ENCODE peak calls at places on chromosomes 11 and 22, in six cellular contexts. E, F, N, I, R and M are unnamed samples.

GRCh38 chr11:36377759-36378553 is 81.9 kb downstream of the PRR5L start:
- DNase-seq in E (no peak), N (no peak), F (no peak), R (no peak), I (no peak), M (no peak)

GRCh38 chr11:60700689-60701508 is 1.5 kb downstream of the MS4A8 start:
- DNase-seq in E (no peak), I (peak), N (no peak), F (peak), R (peak), M (no peak)

GRCh38 chr11:60345489-60345888 is 18.4 kb downstream of the MS4A6E start:
- DNase-seq in R (peak), I (no peak), F (peak), N (no peak), E (no peak), M (no peak)

GRCh38 chr11:70610561-70610960 is 212.2 kb downstream of the CTTN start:
- DNase-seq in F (no peak), I (no peak), N (no peak), E (no peak), R (no peak), M (no peak)

GRCh38 chr11:131670876-131671275 is 300.5 kb downstream of the NTM start:
- DNase-seq in E (no peak), F (no peak), R (no peak), N (no peak), I (no peak), M (no peak)

GRCh38 chr11:68106165-68106940 is 14.8 kb downstream of the CHKA start:
- DNase-seq in R (no peak), N (no peak), F (peak), E (no peak), I (no peak), M (no peak)

GRCh38 chr22:33083212-33083611 is 25.0 kb upstream of the SYN3 start:
- DNase-seq in F (no peak), N (no peak), I (no peak), R (no peak), E (peak), M (no peak)

GRCh38 chr11:131511794-131512193 is 141.4 kb downstream of the NTM start:
- DNase-seq in N (peak), R (peak), E (no peak), I (peak), F (peak), M (peak)

GRCh38 chr11:60842688-60843605 is 1.0 kb downstream of the CCDC86 start:
- DNase-seq in F (no peak), R (no peak), I (no peak), N (no peak), E (no peak), M (no peak)

GRCh38 chr11:7639643-7640025 is 33.7 kb downstream of the CYB5R2 start:
- DNase-seq in N (no peak), R (no peak), E (no peak), I (no peak), F (no peak), M (no peak)

GRCh38 chr11:626475-627272 is at the start of gene SCT:
- DNase-seq in E (no peak), F (no peak), N (no peak), R (no peak), I (no peak), M (no peak)

GRCh38 chr22:30985561-30986208 is 16.6 kb downstream of the TUG1 start:
- DNase-seq in N (no peak), I (no peak), R (no peak), E (no peak), F (peak), M (no peak)

GRCh38 chr11:94557391-94557790 is 9.8 kb upstream of the PIWIL4 start:
- DNase-seq in N (no peak), E (no peak), R (no peak), F (no peak), I (no peak), M (no peak)

GRCh38 chr22:18970948-18971315 is 34.8 kb upstream of the PRODH start:
- DNase-seq in I (no peak), N (no peak), F (no peak), E (no peak), R (no peak), M (no peak)

GRCh38 chr22:18974477-18975180 is 38.5 kb upstream of the PRODH start:
- DNase-seq in E (no peak), R (no peak), F (no peak), N (no peak), I (peak), M (no peak)

GRCh38 chr22:18971321-18971751 is 35.2 kb upstream of the PRODH start:
- DNase-seq in R (no peak), F (no peak), E (no peak), I (no peak), N (no peak), M (no peak)

GRCh38 chr22:18975434-18976196 is 39.5 kb upstream of the PRODH start:
- DNase-seq in E (no peak), R (no peak), N (no peak), I (no peak), F (no peak), M (no peak)

DNA sequence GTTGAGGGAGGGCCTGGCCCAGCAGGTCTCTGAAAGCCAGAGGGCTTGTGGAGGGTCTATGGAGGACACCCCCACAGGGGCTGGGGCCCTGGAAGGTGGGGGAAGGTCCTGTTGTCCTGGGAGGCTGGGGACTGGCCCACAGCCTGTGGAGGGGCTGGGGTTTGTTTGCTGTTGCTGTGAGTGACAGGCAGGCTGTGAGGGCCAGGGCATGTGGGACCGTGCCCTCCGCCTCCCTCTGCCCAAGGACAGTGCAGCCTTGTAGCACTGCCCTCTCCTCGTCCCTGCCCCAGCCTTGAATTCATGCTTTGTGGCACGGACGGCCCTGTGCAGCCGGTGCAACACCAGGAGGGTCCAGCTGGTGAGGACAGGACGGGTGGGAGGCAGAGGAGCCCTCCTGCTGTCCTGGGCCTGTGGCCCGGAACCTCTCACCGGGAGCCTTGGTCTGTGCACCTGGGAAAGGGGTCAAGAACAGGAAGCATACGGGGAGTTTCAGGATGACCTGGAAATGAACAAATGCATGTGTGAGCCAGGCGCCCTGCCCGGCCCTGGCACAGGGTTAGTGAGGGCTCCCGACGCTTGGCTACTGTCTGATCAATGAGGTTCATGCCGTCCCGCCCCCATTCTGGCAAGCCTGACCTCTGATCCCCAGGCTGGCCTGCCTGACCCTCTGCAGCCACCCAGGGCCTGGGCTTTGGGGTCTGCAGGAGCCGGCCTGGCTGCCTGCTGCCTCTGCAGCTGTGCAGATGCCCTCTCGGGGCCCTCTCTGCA is 37.4 kb upstream of the PRODH start:
- DNase-seq in N (no peak), R (no peak), F (no peak), I (peak), E (no peak), M (no peak)
- TF ChIP-seq POLR2A in N (no peak), R (no peak), F (no peak), I (no peak), E (no peak), M (no peak)

DNA sequence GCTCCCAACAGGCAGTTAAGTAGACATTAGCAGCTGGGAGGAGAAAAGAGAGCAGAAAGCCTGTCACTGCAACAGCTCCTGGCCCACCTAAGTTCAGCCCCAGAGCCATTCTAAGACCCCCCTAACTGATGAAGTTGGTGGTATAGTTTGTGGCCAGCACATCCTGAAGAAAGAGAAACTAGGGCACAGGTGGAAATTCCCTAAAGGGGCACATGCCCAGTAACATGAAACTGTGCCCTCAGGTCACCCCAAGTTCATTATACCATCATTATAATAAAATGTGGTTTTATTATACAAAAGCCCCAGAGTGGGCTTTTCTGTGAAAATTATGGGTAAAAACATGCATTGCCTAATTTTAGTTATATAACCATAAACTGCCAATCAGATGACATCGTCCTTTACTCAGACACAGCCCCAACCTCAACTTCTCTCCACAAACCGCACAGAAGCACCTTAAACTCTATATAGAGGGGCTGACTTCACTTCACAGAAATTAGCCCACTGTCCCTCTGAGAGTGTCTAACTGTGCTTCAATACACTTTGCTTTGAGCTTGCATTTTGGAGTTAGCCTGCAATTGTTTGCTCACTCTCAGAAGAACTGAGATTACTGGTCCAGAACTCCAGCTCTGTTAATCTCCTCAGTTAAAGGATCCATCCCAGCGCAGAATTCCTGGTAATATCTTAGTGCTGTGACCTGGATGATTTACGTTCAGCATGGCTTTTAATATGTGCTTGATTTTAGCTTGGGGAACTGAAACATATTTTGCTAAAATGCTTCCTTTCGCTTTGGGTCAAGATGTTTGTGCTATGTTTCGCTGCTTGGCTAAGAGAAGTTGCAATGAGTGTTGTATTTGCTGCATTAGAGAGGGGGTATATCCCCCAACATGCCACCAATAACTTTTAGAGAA is 1.8 kb upstream of the APOL3 start:
- DNase-seq in E (peak), R (no peak), I (no peak), F (no peak), N (no peak), M (peak)
- TF ChIP-seq TAF1 in E (no peak), R (no peak), I (no peak), F (no peak), N (no peak), M (no peak)

DNA sequence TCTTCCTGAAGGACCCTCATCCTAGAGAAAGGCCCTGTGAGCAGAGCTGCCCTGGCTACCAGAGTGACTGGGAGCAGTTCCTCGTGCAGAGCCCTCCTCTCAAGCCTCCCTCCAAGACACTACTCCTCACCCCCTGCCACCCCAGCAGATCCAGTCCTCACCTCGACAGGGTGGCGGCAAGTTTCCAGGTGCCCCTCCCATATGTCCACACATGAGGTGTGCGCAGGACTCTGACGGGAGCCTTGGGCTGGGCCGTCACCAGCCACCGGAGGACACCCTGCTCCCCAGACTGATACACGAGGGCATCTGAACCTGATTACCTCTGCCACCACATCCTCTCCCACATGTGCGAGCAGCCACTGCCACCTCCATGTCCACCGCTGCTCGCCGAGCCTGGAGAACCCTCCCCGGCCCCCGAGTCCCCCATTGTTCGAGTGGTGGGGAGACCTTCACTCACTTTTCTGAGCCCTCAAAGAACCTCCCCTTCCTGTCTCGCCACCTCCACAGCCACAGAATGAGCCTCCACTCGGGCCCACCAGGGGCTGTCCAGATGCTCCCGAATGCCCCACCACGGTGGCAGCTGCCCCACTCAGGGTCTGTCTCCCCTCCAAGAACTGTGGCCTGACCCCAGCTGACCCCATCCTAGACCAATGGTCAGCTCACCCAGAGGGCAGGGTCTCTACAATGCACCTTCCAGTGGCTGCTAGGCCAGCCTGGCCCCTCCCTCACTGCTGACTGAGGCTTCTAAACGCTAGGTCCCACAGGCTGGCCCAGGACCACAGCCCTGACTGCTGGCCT is 62.5 kb downstream of the DGCR2 start:
- DNase-seq in F (no peak), I (no peak), E (no peak), N (no peak), R (no peak), M (no peak)
- TF ChIP-seq POLR2A in F (no peak), I (no peak), E (no peak), N (no peak), R (no peak), M (no peak)

DNA sequence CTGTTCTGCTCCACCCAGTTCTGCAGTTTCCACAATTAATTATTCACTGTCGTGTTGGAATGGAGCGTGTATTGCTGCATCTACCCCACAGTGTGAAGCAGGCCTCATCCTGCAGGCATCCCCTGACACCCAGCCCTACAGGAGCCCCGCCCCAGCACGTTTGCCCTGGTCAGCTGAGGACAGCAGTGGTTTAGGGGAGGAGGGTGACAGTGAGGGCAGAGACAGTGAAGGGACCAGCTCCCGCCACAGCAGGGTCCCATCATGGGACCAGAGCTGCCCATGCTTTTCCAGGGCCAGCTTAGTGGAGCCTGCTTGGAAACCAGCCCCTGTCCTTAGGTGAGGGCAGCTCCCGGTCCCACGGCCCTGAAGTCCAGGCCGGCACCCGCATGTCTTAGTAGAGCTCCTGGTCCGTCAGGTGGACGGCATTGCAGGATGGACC is 273.0 kb downstream of the TBC1D22A start:
- DNase-seq in I (no peak), N (no peak), E (no peak), F (no peak), R (no peak), M (no peak)
- TF ChIP-seq TAF1 in I (no peak), N (no peak), E (no peak), F (no peak), R (no peak), M (no peak)

GRCh38 chr11:65576867-65577755 is 1.3 kb downstream of the EHBP1L1 start:
- DNase-seq in I (no peak), R (no peak), E (no peak), N (no peak), F (peak), M (no peak)
- TF ChIP-seq POLR2A in I (no peak), R (no peak), E (peak), N (no peak), F (no peak), M (no peak)

DNA sequence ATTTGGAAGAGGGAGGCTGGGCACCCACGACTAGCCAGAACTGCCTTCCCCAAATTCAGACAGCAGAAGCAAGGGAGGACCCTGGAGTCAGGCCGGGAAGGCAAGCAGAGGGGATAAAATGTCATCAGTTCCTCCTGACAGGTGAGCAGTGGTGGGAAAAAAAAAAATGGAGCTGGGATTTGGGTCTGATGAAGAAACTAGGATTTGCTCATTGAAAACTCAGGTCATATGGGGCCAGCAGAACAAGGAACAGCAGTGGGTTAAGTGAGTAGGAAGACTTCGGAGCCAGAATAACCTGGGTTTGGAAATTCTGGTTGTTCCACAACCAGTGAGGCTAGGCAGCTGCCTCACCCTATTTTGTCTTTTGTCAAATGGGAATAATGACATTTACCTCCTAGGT is 28.9 kb upstream of the DRD2 start:
- DNase-seq in F (no peak), E (no peak), R (no peak), I (no peak), N (no peak), M (no peak)
- TF ChIP-seq TAF1 in F (no peak), E (no peak), R (no peak), I (no peak), N (no peak), M (no peak)

GRCh38 chr22:39153220-39153860 is 860 bp upstream of the CBX7 start:
- DNase-seq in R (no peak), F (no peak), E (no peak), N (no peak), I (no peak), M (no peak)
- TF ChIP-seq POLR2A in R (no peak), F (no peak), E (no peak), N (no peak), I (no peak), M (no peak)

GRCh38 chr11:58576792-58577440 is 1.3 kb upstream of the LPXN start:
- DNase-seq in E (no peak), R (no peak), I (no peak), N (no peak), F (peak), M (no peak)
- TF ChIP-seq TAF1 in E (no peak), R (no peak), I (no peak), N (no peak), F (no peak), M (no peak)

DNA sequence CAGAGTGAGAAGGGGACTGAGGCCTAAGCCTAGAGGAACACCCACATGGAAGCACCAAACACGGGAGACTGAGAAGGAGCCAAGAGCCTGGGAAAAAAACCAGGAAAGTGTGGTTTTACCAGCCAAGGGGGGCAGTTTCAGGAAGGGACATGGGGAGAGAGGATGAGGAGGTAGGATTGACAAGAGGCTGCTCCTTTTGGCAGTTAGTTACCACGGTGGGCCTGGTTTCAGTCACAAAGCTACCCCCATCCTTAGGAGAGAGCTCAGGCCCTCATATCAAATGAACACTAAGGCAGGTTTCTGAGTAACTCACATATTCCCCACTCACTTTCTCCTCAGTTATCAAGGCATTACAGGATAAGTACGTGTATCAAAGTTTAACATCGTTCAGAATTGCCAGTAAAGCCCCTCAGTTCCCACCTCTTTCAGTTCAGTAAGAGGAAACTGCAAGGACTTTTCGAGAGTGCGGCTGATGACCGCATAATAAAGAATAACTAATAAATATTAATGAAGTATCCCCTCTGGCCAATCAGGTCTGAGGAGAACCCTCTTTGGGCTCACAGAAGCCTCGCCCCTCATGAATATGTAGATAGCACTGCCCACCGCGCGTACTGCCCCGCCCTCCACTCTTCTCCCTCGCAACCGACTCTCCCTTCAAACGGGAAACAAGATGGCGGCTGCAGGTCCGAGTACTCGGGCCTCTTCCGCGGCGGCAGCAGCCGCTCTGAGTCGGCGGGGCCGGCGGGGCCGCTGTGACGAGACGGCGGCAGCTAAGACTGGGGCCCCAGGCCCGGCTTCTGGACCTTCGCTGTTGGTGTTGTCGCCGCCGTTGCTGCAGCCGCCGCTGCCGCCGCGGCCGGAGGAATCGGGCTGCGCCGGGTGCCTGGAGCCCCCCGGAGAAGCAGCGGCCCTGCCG is at the start of gene RNF169:
- DNase-seq in E (peak), F (peak), R (peak), N (peak), I (peak), M (peak)
- TF ChIP-seq POLR2A in E (peak), F (peak), R (peak), N (peak), I (peak), M (peak)

DNA sequence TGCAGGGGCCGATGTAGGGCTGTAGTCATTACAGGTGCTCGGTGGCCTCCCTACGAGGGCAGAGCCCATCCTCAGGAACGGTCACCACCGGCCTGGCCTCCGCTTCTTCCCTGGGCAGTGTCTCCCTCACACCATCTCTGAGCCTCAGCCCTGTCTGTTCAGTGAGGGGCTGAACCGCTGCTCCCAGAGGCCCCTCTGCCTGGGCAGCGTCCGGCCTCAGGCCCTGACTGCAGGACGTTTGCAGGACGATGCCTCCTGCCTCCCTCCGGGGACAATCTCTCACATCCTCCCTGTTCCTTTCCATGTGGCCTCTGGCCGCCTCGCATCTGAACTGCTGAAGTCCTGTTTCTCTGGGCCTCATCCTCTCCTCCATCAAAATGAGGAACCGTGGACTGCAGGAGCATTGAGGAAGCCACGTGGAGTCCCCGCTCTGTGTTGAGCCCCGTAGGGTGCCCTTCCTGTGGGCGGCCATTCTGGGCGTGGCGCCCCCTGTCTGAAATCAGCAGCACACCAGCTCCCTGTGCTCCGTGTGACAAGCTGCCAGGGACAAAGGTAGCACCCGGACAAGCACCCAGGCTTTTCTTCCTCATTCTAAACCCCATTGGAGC is 933.5 kb downstream of the BRD1 start:
- DNase-seq in N (no peak), I (peak), R (peak), F (no peak), E (no peak), M (no peak)
- TF ChIP-seq TAF1 in N (no peak), I (no peak), R (no peak), F (no peak), E (no peak), M (no peak)